ENCODE peak calls at places on chromosomes 6 and 20, in four cellular contexts. M, U, F and T are unnamed samples.
A peak's percentile ranks its signal among the peaks of the same experiment; 100 is the strongest.

GRCh38 chr6:24980507-24981384 is 45.0 kb upstream of the RIPOR2 start:
- DNase-seq in M (no peak), U (peak; percentile 67), F (no peak), T (peak; percentile 29)

GRCh38 chr20:51565741-51566140 is 23.2 kb upstream of the NFATC2 start:
- DNase-seq in M (no peak), U (no peak), F (no peak), T (no peak)

GRCh38 chr20:62303327-62304226 is 780 bp downstream of the ADRM1 start:
- DNase-seq in M (no peak), U (no peak), F (peak; percentile 44), T (peak; percentile 40)

GRCh38 chr20:59564171-59564570 is 40.2 kb upstream of the PHACTR3 start:
- DNase-seq in M (peak; percentile 42), U (no peak), F (no peak), T (no peak)

GRCh38 chr6:30112402-30113376 is at the start of gene TRIM31:
- DNase-seq in M (no peak), U (no peak), F (no peak), T (peak; percentile 77)

GRCh38 chr20:8344106-8344505 is 212.0 kb downstream of the PLCB1 start:
- DNase-seq in M (no peak), U (no peak), F (no peak), T (no peak)

GRCh38 chr6:93424303-93425064 is 5.1 kb upstream of the EPHA7 start:
- DNase-seq in M (no peak), U (peak; percentile 37), F (peak; percentile 3), T (no peak)

GRCh38 chr20:64238851-64239387 is 16.6 kb upstream of the PCMTD2 start:
- DNase-seq in M (no peak), U (no peak), F (no peak), T (no peak)

GRCh38 chr6:37495199-37495913 is 4.3 kb downstream of the CCDC167 start:
- DNase-seq in M (no peak), U (no peak), F (no peak), T (no peak)

GRCh38 chr6:142395768-142396231 is 94.0 kb downstream of the ADGRG6 start:
- DNase-seq in M (no peak), U (peak; percentile 39), F (no peak), T (no peak)

GRCh38 chr6:57072108-57072507 is 17.9 kb upstream of the ZNF451 start:
- DNase-seq in M (no peak), U (peak; percentile 8), F (no peak), T (no peak)

GRCh38 chr6:57078808-57079207 is 11.2 kb upstream of the ZNF451 start:
- DNase-seq in M (no peak), U (no peak), F (no peak), T (no peak)

GRCh38 chr6:57074383-57074782 is 15.6 kb upstream of the ZNF451 start:
- DNase-seq in M (no peak), U (no peak), F (no peak), T (no peak)

GRCh38 chr6:57069920-57070331 is 20.1 kb upstream of the ZNF451 start:
- DNase-seq in M (no peak), U (no peak), F (no peak), T (no peak)

DNA sequence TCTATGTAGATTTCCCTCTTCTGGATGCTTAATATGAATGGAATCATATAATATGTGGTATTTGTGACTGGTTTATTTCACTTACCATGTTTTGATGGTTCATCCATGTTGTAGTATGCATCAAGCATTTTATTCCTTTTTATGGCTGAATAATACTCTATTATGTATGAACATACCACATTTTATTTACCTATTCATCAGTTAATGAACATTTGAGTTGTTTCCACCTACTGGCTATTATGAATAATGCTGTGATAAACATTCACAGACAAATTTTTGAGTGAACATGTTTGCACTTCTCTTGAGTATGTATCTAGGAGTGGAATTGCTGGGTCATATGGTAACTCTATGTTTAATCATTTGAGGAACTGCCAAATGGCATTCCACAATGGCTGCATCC is 14.9 kb upstream of the ZNF451 start:
- DNase-seq in M (no peak), U (no peak), F (no peak), T (no peak)
- TF ChIP-seq CTCF in M (no peak), U (no peak), F (no peak), T (no peak)

GRCh38 chr6:114342826-114343781 is at the start of gene HS3ST5:
- DNase-seq in M (no peak), U (peak; percentile 8), F (peak; percentile 80), T (peak; percentile 85)

GRCh38 chr6:114344971-114345274 is 2.1 kb upstream of the HS3ST5 start:
- DNase-seq in M (no peak), U (no peak), F (no peak), T (no peak)

GRCh38 chr6:114343782-114344144 is 940 bp upstream of the HS3ST5 start:
- DNase-seq in M (no peak), U (no peak), F (no peak), T (no peak)

GRCh38 chr6:114344216-114344970 is 1.6 kb upstream of the HS3ST5 start:
- DNase-seq in M (no peak), U (no peak), F (no peak), T (no peak)

GRCh38 chr6:114346451-114346850 is 3.6 kb upstream of the HS3ST5 start:
- DNase-seq in M (no peak), U (no peak), F (no peak), T (no peak)
- TF ChIP-seq CTCF in M (no peak), U (no peak), F (no peak), T (no peak)

GRCh38 chr20:2692036-2692885 is at the start of gene EBF4:
- DNase-seq in M (no peak), U (peak; percentile 34), F (peak; percentile 75), T (peak; percentile 9)

GRCh38 chr20:2693996-2694471 is 1.5 kb downstream of the EBF4 start:
- DNase-seq in M (no peak), U (no peak), F (peak; percentile 49), T (no peak)

GRCh38 chr20:2692886-2693285 is 306 bp downstream of the EBF4 start:
- DNase-seq in M (no peak), U (no peak), F (peak; percentile 58), T (no peak)

GRCh38 chr20:2694519-2694918 is 1.9 kb downstream of the EBF4 start:
- DNase-seq in M (no peak), U (no peak), F (no peak), T (no peak)

GRCh38 chr20:2693286-2693995 is 861 bp downstream of the EBF4 start:
- DNase-seq in M (no peak), U (peak; percentile 4), F (peak; percentile 67), T (peak; percentile 22)
- TF ChIP-seq CTCF in M (no peak), U (no peak), F (no peak), T (no peak)

GRCh38 chr20:32152421-32153155 is 43.1 kb downstream of the TM9SF4 start:
- DNase-seq in M (no peak), U (peak; percentile 51), F (no peak), T (no peak)

GRCh38 chr20:32153156-32153665 is 43.7 kb downstream of the TM9SF4 start:
- DNase-seq in M (no peak), U (no peak), F (no peak), T (no peak)

GRCh38 chr20:32157611-32158010 is 48.1 kb downstream of the TM9SF4 start:
- DNase-seq in M (no peak), U (no peak), F (no peak), T (no peak)

GRCh38 chr20:32153771-32154170 is 44.3 kb downstream of the TM9SF4 start:
- DNase-seq in M (no peak), U (no peak), F (no peak), T (no peak)

GRCh38 chr20:32155017-32155965 is 45.8 kb downstream of the TM9SF4 start:
- DNase-seq in M (peak; percentile 95), U (peak; percentile 97), F (peak; percentile 59), T (peak; percentile 85)
- TF ChIP-seq CTCF in M (no peak), U (peak; percentile 39), F (peak; percentile 48), T (peak; percentile 42)